ENCODE peak calls at places on chromosomes 5 and 9, in seven cellular contexts. One of them, this sample, is unnamed. For H3K9me3, the result is how much of the 10 kb centered on the place peaks cover.

GRCh38 chr9:107307331-107307730 is 24.3 kb downstream of the RAD23B start:
- DNase-seq in stomach: no peak
- DNase-seq in IMR-90: peak
- DNase-seq in adrenal gland: no peak
- DNase-seq in gastrocnemius medialis: no peak
- DNase-seq in suprapubic skin: no peak
- DNase-seq in A549: no peak
- DNase-seq in this sample: no peak

GRCh38 chr9:127492616-127493015 is 41.3 kb downstream of the LRSAM1 start:
- DNase-seq in stomach: no peak
- DNase-seq in IMR-90: no peak
- DNase-seq in adrenal gland: no peak
- DNase-seq in gastrocnemius medialis: no peak
- DNase-seq in suprapubic skin: no peak
- DNase-seq in A549: no peak
- DNase-seq in this sample: no peak

GRCh38 chr5:150642567-150642927 is 2.1 kb downstream of the SYNPO start:
- DNase-seq in stomach: peak
- DNase-seq in IMR-90: peak
- DNase-seq in adrenal gland: peak
- DNase-seq in gastrocnemius medialis: peak
- DNase-seq in suprapubic skin: no peak
- DNase-seq in A549: peak
- DNase-seq in this sample: peak

GRCh38 chr5:67773439-67773988 is 442.0 kb upstream of the PIK3R1 start:
- DNase-seq in stomach: no peak
- DNase-seq in IMR-90: no peak
- DNase-seq in adrenal gland: no peak
- DNase-seq in gastrocnemius medialis: no peak
- DNase-seq in suprapubic skin: no peak
- DNase-seq in A549: no peak
- DNase-seq in this sample: no peak

GRCh38 chr5:655406-655805 is 37.7 kb downstream of the TPPP start:
- DNase-seq in stomach: no peak
- DNase-seq in IMR-90: no peak
- DNase-seq in adrenal gland: no peak
- DNase-seq in gastrocnemius medialis: no peak
- DNase-seq in suprapubic skin: peak
- DNase-seq in A549: no peak
- DNase-seq in this sample: no peak

GRCh38 chr9:123590499-123590898 is 234.5 kb downstream of the CRB2 start:
- DNase-seq in stomach: no peak
- DNase-seq in IMR-90: no peak
- DNase-seq in adrenal gland: no peak
- DNase-seq in gastrocnemius medialis: no peak
- DNase-seq in suprapubic skin: no peak
- DNase-seq in A549: no peak
- DNase-seq in this sample: no peak

GRCh38 chr5:52684056-52684455 is 103.7 kb upstream of the ITGA1 start:
- DNase-seq in stomach: no peak
- DNase-seq in IMR-90: peak
- DNase-seq in adrenal gland: no peak
- DNase-seq in gastrocnemius medialis: no peak
- DNase-seq in suprapubic skin: no peak
- DNase-seq in A549: no peak
- DNase-seq in this sample: no peak

GRCh38 chr9:72139233-72139632 is 10.0 kb upstream of the GDA start:
- DNase-seq in stomach: no peak
- DNase-seq in IMR-90: no peak
- DNase-seq in adrenal gland: no peak
- DNase-seq in gastrocnemius medialis: no peak
- DNase-seq in suprapubic skin: no peak
- DNase-seq in A549: no peak
- DNase-seq in this sample: no peak

GRCh38 chr5:142250119-142250518 is 74.7 kb downstream of the SPRY4 start:
- DNase-seq in stomach: no peak
- DNase-seq in IMR-90: no peak
- DNase-seq in adrenal gland: no peak
- DNase-seq in gastrocnemius medialis: no peak
- DNase-seq in suprapubic skin: no peak
- DNase-seq in A549: no peak
- DNase-seq in this sample: no peak

GRCh38 chr9:129514891-129515290 is 106.0 kb downstream of the C9orf50 start:
- DNase-seq in stomach: no peak
- DNase-seq in IMR-90: no peak
- DNase-seq in adrenal gland: no peak
- DNase-seq in gastrocnemius medialis: no peak
- DNase-seq in suprapubic skin: peak
- DNase-seq in A549: no peak
- DNase-seq in this sample: no peak

GRCh38 chr9:129511320-129511900 is 109.5 kb downstream of the C9orf50 start:
- DNase-seq in stomach: no peak
- DNase-seq in IMR-90: no peak
- DNase-seq in adrenal gland: no peak
- DNase-seq in gastrocnemius medialis: no peak
- DNase-seq in suprapubic skin: no peak
- DNase-seq in A549: no peak
- DNase-seq in this sample: no peak

GRCh38 chr9:129513856-129514496 is 106.9 kb downstream of the C9orf50 start:
- DNase-seq in stomach: no peak
- DNase-seq in IMR-90: no peak
- DNase-seq in adrenal gland: no peak
- DNase-seq in gastrocnemius medialis: no peak
- DNase-seq in suprapubic skin: no peak
- DNase-seq in A549: no peak
- DNase-seq in this sample: no peak

GRCh38 chr9:129514497-129514867 is 106.4 kb downstream of the C9orf50 start:
- DNase-seq in stomach: no peak
- DNase-seq in IMR-90: no peak
- DNase-seq in adrenal gland: no peak
- DNase-seq in gastrocnemius medialis: no peak
- DNase-seq in suprapubic skin: peak
- DNase-seq in A549: no peak
- DNase-seq in this sample: no peak

DNA sequence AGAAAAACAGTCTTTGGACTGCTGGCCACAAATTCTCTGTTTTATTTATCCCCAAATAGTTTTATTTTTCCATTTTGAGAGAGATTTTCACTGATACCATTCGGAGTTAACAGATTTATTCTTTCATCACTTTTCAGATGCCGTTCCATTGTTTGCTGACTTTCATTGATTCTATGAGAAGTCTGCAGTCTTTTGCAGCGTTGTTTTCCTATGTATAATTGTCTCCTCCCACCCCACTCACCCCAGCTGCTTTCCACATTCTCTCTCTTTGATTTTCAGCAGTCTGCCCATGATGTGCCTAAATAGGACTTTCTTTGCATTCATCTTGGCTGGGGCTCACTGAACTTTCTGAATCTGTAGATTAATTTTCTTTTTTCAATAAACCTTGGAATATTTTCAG is 107.6 kb downstream of the C9orf50 start:
- DNase-seq in stomach: no peak
- DNase-seq in IMR-90: no peak
- DNase-seq in adrenal gland: no peak
- DNase-seq in gastrocnemius medialis: no peak
- DNase-seq in suprapubic skin: no peak
- DNase-seq in A549: no peak
- DNase-seq in this sample: no peak
- H3K9me3 ChIP-seq in stomach: under half
- H3K9me3 ChIP-seq in IMR-90: half or more
- H3K9me3 ChIP-seq in adrenal gland: under half
- H3K9me3 ChIP-seq in gastrocnemius medialis: under half
- H3K9me3 ChIP-seq in suprapubic skin: under half
- H3K9me3 ChIP-seq in A549: half or more
- H3K9me3 ChIP-seq in this sample: under half

DNA sequence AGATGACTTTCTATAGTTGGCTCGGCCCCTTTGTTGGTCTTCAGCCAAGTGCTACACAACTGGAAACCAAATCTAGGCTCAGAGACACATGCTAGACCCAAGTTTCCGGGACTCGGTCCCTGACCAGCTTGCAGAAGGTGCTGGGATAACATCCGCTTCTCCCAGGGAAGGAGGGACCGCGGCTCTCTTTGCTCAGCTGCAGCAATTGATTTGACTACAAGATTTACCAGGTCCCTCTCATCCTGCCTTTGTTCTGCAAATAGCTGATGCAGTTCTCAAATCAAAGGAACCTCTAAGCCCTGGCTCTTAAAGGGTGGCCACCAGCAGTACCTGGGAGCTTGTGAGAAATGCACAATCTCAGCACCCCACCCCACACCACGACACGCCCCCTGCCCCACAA is 314.6 kb downstream of the MLLT3 start:
- DNase-seq in stomach: no peak
- DNase-seq in IMR-90: no peak
- DNase-seq in adrenal gland: no peak
- DNase-seq in gastrocnemius medialis: no peak
- DNase-seq in suprapubic skin: no peak
- DNase-seq in A549: no peak
- DNase-seq in this sample: no peak
- TF ChIP-seq POLR2A in stomach: no peak
- TF ChIP-seq POLR2A in IMR-90: no peak
- TF ChIP-seq POLR2A in adrenal gland: no peak
- TF ChIP-seq POLR2A in gastrocnemius medialis: no peak
- TF ChIP-seq POLR2A in suprapubic skin: no peak
- TF ChIP-seq POLR2A in A549: no peak
- TF ChIP-seq POLR2A in this sample: no peak

GRCh38 chr5:2869471-2869870 is 118.0 kb upstream of the IRX2 start:
- DNase-seq in stomach: no peak
- DNase-seq in IMR-90: no peak
- DNase-seq in adrenal gland: no peak
- DNase-seq in gastrocnemius medialis: no peak
- DNase-seq in suprapubic skin: no peak
- DNase-seq in A549: no peak
- DNase-seq in this sample: no peak
- H3K9me3 ChIP-seq in stomach: under half
- H3K9me3 ChIP-seq in IMR-90: under half
- H3K9me3 ChIP-seq in adrenal gland: under half
- H3K9me3 ChIP-seq in gastrocnemius medialis: under half
- H3K9me3 ChIP-seq in suprapubic skin: under half
- H3K9me3 ChIP-seq in A549: under half
- H3K9me3 ChIP-seq in this sample: under half

GRCh38 chr5:10601246-10602030 is 37.6 kb downstream of the ANKRD33B start:
- DNase-seq in stomach: peak
- DNase-seq in IMR-90: peak
- DNase-seq in adrenal gland: peak
- DNase-seq in gastrocnemius medialis: peak
- DNase-seq in suprapubic skin: peak
- DNase-seq in A549: peak
- DNase-seq in this sample: peak
- TF ChIP-seq POLR2A in stomach: no peak
- TF ChIP-seq POLR2A in IMR-90: no peak
- TF ChIP-seq POLR2A in adrenal gland: no peak
- TF ChIP-seq POLR2A in gastrocnemius medialis: no peak
- TF ChIP-seq POLR2A in suprapubic skin: no peak
- TF ChIP-seq POLR2A in A549: no peak
- TF ChIP-seq POLR2A in this sample: no peak

GRCh38 chr5:178989311-178989710 is 5.8 kb downstream of the GRM6 start:
- DNase-seq in stomach: no peak
- DNase-seq in IMR-90: no peak
- DNase-seq in adrenal gland: no peak
- DNase-seq in gastrocnemius medialis: no peak
- DNase-seq in suprapubic skin: no peak
- DNase-seq in A549: no peak
- DNase-seq in this sample: no peak
- H3K9me3 ChIP-seq in stomach: half or more
- H3K9me3 ChIP-seq in IMR-90: half or more
- H3K9me3 ChIP-seq in adrenal gland: under half
- H3K9me3 ChIP-seq in gastrocnemius medialis: under half
- H3K9me3 ChIP-seq in suprapubic skin: under half
- H3K9me3 ChIP-seq in A549: under half
- H3K9me3 ChIP-seq in this sample: under half

GRCh38 chr9:135371535-135371934 is 108.0 kb upstream of the PPP1R26 start:
- DNase-seq in stomach: no peak
- DNase-seq in IMR-90: no peak
- DNase-seq in adrenal gland: no peak
- DNase-seq in gastrocnemius medialis: no peak
- DNase-seq in suprapubic skin: no peak
- DNase-seq in A549: no peak
- DNase-seq in this sample: no peak

GRCh38 chr9:135375001-135375400 is 104.6 kb upstream of the PPP1R26 start:
- DNase-seq in stomach: no peak
- DNase-seq in IMR-90: no peak
- DNase-seq in adrenal gland: no peak
- DNase-seq in gastrocnemius medialis: no peak
- DNase-seq in suprapubic skin: no peak
- DNase-seq in A549: no peak
- DNase-seq in this sample: no peak

GRCh38 chr9:135372501-135373008 is 107.0 kb upstream of the PPP1R26 start:
- DNase-seq in stomach: no peak
- DNase-seq in IMR-90: no peak
- DNase-seq in adrenal gland: no peak
- DNase-seq in gastrocnemius medialis: no peak
- DNase-seq in suprapubic skin: no peak
- DNase-seq in A549: no peak
- DNase-seq in this sample: no peak

GRCh38 chr9:135372036-135372435 is 107.5 kb upstream of the PPP1R26 start:
- DNase-seq in stomach: no peak
- DNase-seq in IMR-90: no peak
- DNase-seq in adrenal gland: no peak
- DNase-seq in gastrocnemius medialis: no peak
- DNase-seq in suprapubic skin: no peak
- DNase-seq in A549: no peak
- DNase-seq in this sample: no peak

GRCh38 chr9:135373151-135373685 is 106.4 kb upstream of the PPP1R26 start:
- DNase-seq in stomach: no peak
- DNase-seq in IMR-90: no peak
- DNase-seq in adrenal gland: no peak
- DNase-seq in gastrocnemius medialis: no peak
- DNase-seq in suprapubic skin: no peak
- DNase-seq in A549: no peak
- DNase-seq in this sample: no peak
- TF ChIP-seq POLR2A in stomach: no peak
- TF ChIP-seq POLR2A in IMR-90: no peak
- TF ChIP-seq POLR2A in adrenal gland: no peak
- TF ChIP-seq POLR2A in gastrocnemius medialis: no peak
- TF ChIP-seq POLR2A in suprapubic skin: no peak
- TF ChIP-seq POLR2A in A549: no peak
- TF ChIP-seq POLR2A in this sample: no peak

DNA sequence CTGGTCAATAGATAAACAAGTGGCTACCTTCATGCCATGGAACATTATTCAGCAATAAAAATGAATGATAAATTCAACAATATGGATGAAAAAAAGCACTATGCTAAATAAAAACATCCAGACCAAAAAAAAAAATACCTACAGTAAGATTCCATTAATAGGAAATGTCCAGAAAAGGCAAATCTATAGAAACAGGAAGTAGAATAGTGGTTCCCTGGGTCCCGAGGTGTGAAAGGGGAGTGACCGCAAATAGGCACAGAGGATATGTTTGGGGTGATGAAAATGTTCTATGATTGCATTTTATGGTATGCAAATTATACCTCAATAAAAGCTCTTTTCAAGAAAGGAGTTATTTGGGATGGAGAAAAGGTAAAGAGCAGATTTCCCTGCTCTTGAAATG is 3.6 kb upstream of the GPR151 start:
- DNase-seq in stomach: no peak
- DNase-seq in IMR-90: no peak
- DNase-seq in adrenal gland: no peak
- DNase-seq in gastrocnemius medialis: no peak
- DNase-seq in suprapubic skin: no peak
- DNase-seq in A549: no peak
- DNase-seq in this sample: no peak
- H3K9me3 ChIP-seq in stomach: under half
- H3K9me3 ChIP-seq in IMR-90: under half
- H3K9me3 ChIP-seq in adrenal gland: under half
- H3K9me3 ChIP-seq in gastrocnemius medialis: under half
- H3K9me3 ChIP-seq in suprapubic skin: under half
- H3K9me3 ChIP-seq in A549: under half
- H3K9me3 ChIP-seq in this sample: under half